ENCODE peak calls at places on chromosomes 4 and X, in seven cellular contexts. One of them, this sample, is unnamed. For H3K4me1, the result is how much of the 10 kb centered on the place peaks cover.

GRCh38 chr4:178306565-178306964 is 864.3 kb upstream of the AGA start:
- DNase-seq in OCI-LY7: no peak
- DNase-seq in CD8-positive, alpha-beta memory T cell: no peak
- DNase-seq in DND-41: no peak
- DNase-seq in breast epithelium: no peak
- DNase-seq in H9: peak
- DNase-seq in A549: no peak
- DNase-seq in this sample: no peak

GRCh38 chr4:113952452-113953029 is 26.9 kb downstream of the ARSJ start:
- DNase-seq in H9: peak
- DNase-seq in breast epithelium: no peak
- DNase-seq in CD8-positive, alpha-beta memory T cell: no peak
- DNase-seq in A549: peak
- DNase-seq in OCI-LY7: peak
- DNase-seq in DND-41: peak
- DNase-seq in this sample: no peak

GRCh38 chrX:93419642-93420041 is 253.7 kb downstream of the NAP1L3 start:
- DNase-seq in CD8-positive, alpha-beta memory T cell: no peak
- DNase-seq in A549: no peak
- DNase-seq in DND-41: no peak
- DNase-seq in H9: no peak
- DNase-seq in breast epithelium: no peak
- DNase-seq in OCI-LY7: no peak
- DNase-seq in this sample: no peak

GRCh38 chr4:22552802-22553201 is 36.9 kb upstream of the ADGRA3 start:
- DNase-seq in CD8-positive, alpha-beta memory T cell: no peak
- DNase-seq in A549: no peak
- DNase-seq in DND-41: no peak
- DNase-seq in OCI-LY7: no peak
- DNase-seq in H9: no peak
- DNase-seq in breast epithelium: no peak
- DNase-seq in this sample: no peak

GRCh38 chr4:42656986-42657792 is at the start of gene ATP8A1:
- DNase-seq in H9: peak
- DNase-seq in CD8-positive, alpha-beta memory T cell: peak
- DNase-seq in breast epithelium: peak
- DNase-seq in OCI-LY7: peak
- DNase-seq in A549: peak
- DNase-seq in DND-41: peak
- DNase-seq in this sample: peak

GRCh38 chrX:1249101-1249887 is 19.3 kb upstream of the CSF2RA start:
- DNase-seq in CD8-positive, alpha-beta memory T cell: no peak
- DNase-seq in DND-41: peak
- DNase-seq in H9: peak
- DNase-seq in A549: peak
- DNase-seq in breast epithelium: no peak
- DNase-seq in OCI-LY7: peak
- DNase-seq in this sample: peak

GRCh38 chr4:88569944-88570455 is 22.3 kb upstream of the HERC3 start:
- DNase-seq in H9: no peak
- DNase-seq in CD8-positive, alpha-beta memory T cell: no peak
- DNase-seq in breast epithelium: no peak
- DNase-seq in A549: no peak
- DNase-seq in DND-41: no peak
- DNase-seq in OCI-LY7: no peak
- DNase-seq in this sample: no peak

GRCh38 chr4:98467627-98468072 is 190.8 kb downstream of the TSPAN5 start:
- DNase-seq in OCI-LY7: peak
- DNase-seq in A549: peak
- DNase-seq in CD8-positive, alpha-beta memory T cell: peak
- DNase-seq in H9: peak
- DNase-seq in breast epithelium: peak
- DNase-seq in DND-41: peak
- DNase-seq in this sample: peak

GRCh38 chrX:118116308-118117068 is at the start of gene KLHL13:
- DNase-seq in H9: peak
- DNase-seq in DND-41: no peak
- DNase-seq in breast epithelium: no peak
- DNase-seq in OCI-LY7: no peak
- DNase-seq in CD8-positive, alpha-beta memory T cell: no peak
- DNase-seq in A549: peak
- DNase-seq in this sample: peak

GRCh38 chrX:30659421-30659820 is 6.2 kb downstream of the GK start:
- DNase-seq in H9: no peak
- DNase-seq in CD8-positive, alpha-beta memory T cell: no peak
- DNase-seq in DND-41: no peak
- DNase-seq in A549: peak
- DNase-seq in OCI-LY7: no peak
- DNase-seq in breast epithelium: no peak
- DNase-seq in this sample: no peak

GRCh38 chr4:61572160-61572559 is 372.0 kb downstream of the ADGRL3 start:
- DNase-seq in DND-41: no peak
- DNase-seq in H9: no peak
- DNase-seq in breast epithelium: no peak
- DNase-seq in OCI-LY7: no peak
- DNase-seq in CD8-positive, alpha-beta memory T cell: no peak
- DNase-seq in A549: no peak
- DNase-seq in this sample: no peak

GRCh38 chr4:2267320-2267811 is 5.5 kb upstream of the MXD4 start:
- DNase-seq in OCI-LY7: no peak
- DNase-seq in CD8-positive, alpha-beta memory T cell: no peak
- DNase-seq in H9: no peak
- DNase-seq in breast epithelium: no peak
- DNase-seq in A549: no peak
- DNase-seq in DND-41: no peak
- DNase-seq in this sample: peak

GRCh38 chrX:68109162-68109561 is 324.1 kb downstream of the OPHN1 start:
- DNase-seq in DND-41: no peak
- DNase-seq in H9: no peak
- DNase-seq in breast epithelium: no peak
- DNase-seq in CD8-positive, alpha-beta memory T cell: no peak
- DNase-seq in OCI-LY7: no peak
- DNase-seq in A549: no peak
- DNase-seq in this sample: no peak

GRCh38 chrX:102546818-102547493 is 30.4 kb upstream of the TMSB15A start:
- DNase-seq in breast epithelium: no peak
- DNase-seq in CD8-positive, alpha-beta memory T cell: no peak
- DNase-seq in H9: no peak
- DNase-seq in A549: no peak
- DNase-seq in DND-41: no peak
- DNase-seq in OCI-LY7: no peak
- DNase-seq in this sample: no peak

DNA sequence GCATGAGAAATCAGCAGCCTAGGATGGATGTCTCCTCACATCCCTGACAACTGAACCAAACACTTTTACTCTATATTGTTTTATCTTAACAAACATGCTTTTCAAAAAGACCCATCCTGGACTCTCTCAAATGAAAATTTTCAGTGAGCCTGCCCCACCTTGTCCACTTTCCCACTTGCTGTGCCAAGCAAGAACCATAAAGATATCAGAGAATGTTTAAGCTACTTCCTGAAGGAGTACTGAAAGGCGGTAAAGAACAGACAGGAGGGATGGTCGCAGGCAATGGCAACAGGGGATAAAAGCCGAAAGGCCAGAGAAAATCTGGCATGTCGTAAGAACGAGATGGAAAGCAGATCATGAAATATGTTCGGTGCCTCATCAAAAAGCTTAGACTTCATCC is 10.5 kb downstream of the APBB2 start:
- DNase-seq in OCI-LY7: no peak
- DNase-seq in breast epithelium: no peak
- DNase-seq in H9: no peak
- DNase-seq in DND-41: no peak
- DNase-seq in CD8-positive, alpha-beta memory T cell: no peak
- DNase-seq in A549: no peak
- DNase-seq in this sample: no peak
- H3K4me1 ChIP-seq in OCI-LY7: under half
- H3K4me1 ChIP-seq in breast epithelium: under half
- H3K4me1 ChIP-seq in H9: under half
- H3K4me1 ChIP-seq in DND-41: under half
- H3K4me1 ChIP-seq in CD8-positive, alpha-beta memory T cell: under half
- H3K4me1 ChIP-seq in A549: under half
- H3K4me1 ChIP-seq in this sample: under half

GRCh38 chr4:52660643-52661042 is 1.5 kb upstream of the USP46 start:
- DNase-seq in OCI-LY7: no peak
- DNase-seq in breast epithelium: no peak
- DNase-seq in DND-41: no peak
- DNase-seq in H9: no peak
- DNase-seq in CD8-positive, alpha-beta memory T cell: no peak
- DNase-seq in A549: no peak
- DNase-seq in this sample: no peak

GRCh38 chr4:52664479-52664878 is 5.4 kb upstream of the USP46 start:
- DNase-seq in A549: no peak
- DNase-seq in OCI-LY7: no peak
- DNase-seq in H9: no peak
- DNase-seq in breast epithelium: no peak
- DNase-seq in DND-41: no peak
- DNase-seq in CD8-positive, alpha-beta memory T cell: no peak
- DNase-seq in this sample: no peak

GRCh38 chr4:52659722-52660261 is 691 bp upstream of the USP46 start:
- DNase-seq in H9: no peak
- DNase-seq in CD8-positive, alpha-beta memory T cell: no peak
- DNase-seq in breast epithelium: peak
- DNase-seq in OCI-LY7: peak
- DNase-seq in DND-41: peak
- DNase-seq in A549: peak
- DNase-seq in this sample: peak

GRCh38 chr4:52659016-52659721 is at the start of gene USP46:
- DNase-seq in OCI-LY7: peak
- DNase-seq in H9: peak
- DNase-seq in CD8-positive, alpha-beta memory T cell: peak
- DNase-seq in A549: peak
- DNase-seq in DND-41: peak
- DNase-seq in breast epithelium: peak
- DNase-seq in this sample: peak

GRCh38 chr4:52661966-52662705 is 3.0 kb upstream of the USP46 start:
- DNase-seq in A549: no peak
- DNase-seq in H9: no peak
- DNase-seq in CD8-positive, alpha-beta memory T cell: no peak
- DNase-seq in breast epithelium: no peak
- DNase-seq in OCI-LY7: no peak
- DNase-seq in DND-41: no peak
- DNase-seq in this sample: no peak
- H3K27ac ChIP-seq in A549: no peak
- H3K27ac ChIP-seq in H9: no peak
- H3K27ac ChIP-seq in CD8-positive, alpha-beta memory T cell: no peak
- H3K27ac ChIP-seq in breast epithelium: no peak
- H3K27ac ChIP-seq in OCI-LY7: no peak
- H3K27ac ChIP-seq in DND-41: no peak
- H3K27ac ChIP-seq in this sample: no peak

GRCh38 chr4:24570172-24570571 is 14.2 kb downstream of the DHX15 start:
- DNase-seq in H9: no peak
- DNase-seq in A549: no peak
- DNase-seq in breast epithelium: no peak
- DNase-seq in OCI-LY7: no peak
- DNase-seq in CD8-positive, alpha-beta memory T cell: no peak
- DNase-seq in DND-41: no peak
- DNase-seq in this sample: no peak

GRCh38 chr4:24576276-24576675 is 8.1 kb downstream of the DHX15 start:
- DNase-seq in A549: no peak
- DNase-seq in CD8-positive, alpha-beta memory T cell: no peak
- DNase-seq in OCI-LY7: no peak
- DNase-seq in DND-41: no peak
- DNase-seq in H9: no peak
- DNase-seq in breast epithelium: no peak
- DNase-seq in this sample: no peak

GRCh38 chr4:24574256-24574655 is 10.1 kb downstream of the DHX15 start:
- DNase-seq in H9: no peak
- DNase-seq in A549: no peak
- DNase-seq in OCI-LY7: no peak
- DNase-seq in DND-41: no peak
- DNase-seq in CD8-positive, alpha-beta memory T cell: no peak
- DNase-seq in breast epithelium: no peak
- DNase-seq in this sample: no peak

GRCh38 chr4:24570574-24571236 is 13.6 kb downstream of the DHX15 start:
- DNase-seq in A549: no peak
- DNase-seq in OCI-LY7: no peak
- DNase-seq in CD8-positive, alpha-beta memory T cell: no peak
- DNase-seq in H9: no peak
- DNase-seq in breast epithelium: no peak
- DNase-seq in DND-41: no peak
- DNase-seq in this sample: no peak

GRCh38 chr4:24573582-24573981 is 10.8 kb downstream of the DHX15 start:
- DNase-seq in breast epithelium: no peak
- DNase-seq in CD8-positive, alpha-beta memory T cell: no peak
- DNase-seq in DND-41: no peak
- DNase-seq in H9: no peak
- DNase-seq in A549: no peak
- DNase-seq in OCI-LY7: no peak
- DNase-seq in this sample: no peak
- H3K4me1 ChIP-seq in breast epithelium: under half
- H3K4me1 ChIP-seq in CD8-positive, alpha-beta memory T cell: under half
- H3K4me1 ChIP-seq in DND-41: under half
- H3K4me1 ChIP-seq in H9: under half
- H3K4me1 ChIP-seq in A549: under half
- H3K4me1 ChIP-seq in OCI-LY7: under half
- H3K4me1 ChIP-seq in this sample: half or more

DNA sequence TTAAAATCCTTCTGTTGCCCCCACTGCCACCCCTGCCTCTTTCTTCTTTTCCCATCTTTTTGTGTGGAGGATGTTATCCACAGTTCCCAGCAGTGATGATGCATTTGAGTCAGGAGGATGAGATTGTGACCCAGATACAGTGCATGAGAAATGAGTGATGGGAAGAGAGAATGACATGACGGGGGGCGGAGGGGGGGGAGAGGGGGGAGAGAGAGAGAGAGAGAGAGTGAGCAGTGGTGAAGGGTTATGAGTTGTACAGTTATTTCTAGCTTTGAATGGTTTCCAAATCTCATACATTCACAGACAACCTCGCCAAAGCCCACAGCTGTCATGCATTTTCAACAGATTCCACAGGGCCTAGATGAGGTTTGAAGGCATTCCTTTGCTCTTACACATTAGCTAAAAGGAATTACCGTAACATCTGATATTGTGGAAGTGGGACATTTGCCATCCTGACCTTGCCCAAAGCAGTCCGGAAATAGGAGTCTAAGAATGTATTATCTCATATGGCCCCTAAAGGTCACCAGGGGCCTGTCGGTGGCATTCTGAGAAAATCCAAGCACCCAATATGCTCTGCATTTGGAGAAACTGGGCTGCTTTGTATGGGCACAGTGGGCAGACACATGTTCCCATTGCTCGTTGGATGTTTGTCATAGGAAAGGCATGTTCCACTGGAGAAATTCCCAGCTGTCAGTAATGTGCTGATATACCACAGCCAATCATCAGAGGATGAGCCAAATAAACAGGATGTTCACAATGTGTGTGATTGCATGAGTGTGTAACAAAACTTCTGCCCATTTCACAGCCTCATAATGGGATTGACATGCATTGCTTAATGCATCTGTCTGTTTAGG is 435.8 kb downstream of the SPRY1 start:
- DNase-seq in DND-41: no peak
- DNase-seq in OCI-LY7: no peak
- DNase-seq in breast epithelium: no peak
- DNase-seq in H9: no peak
- DNase-seq in A549: no peak
- DNase-seq in CD8-positive, alpha-beta memory T cell: no peak
- DNase-seq in this sample: peak
- H3K27ac ChIP-seq in DND-41: no peak
- H3K27ac ChIP-seq in OCI-LY7: no peak
- H3K27ac ChIP-seq in breast epithelium: peak
- H3K27ac ChIP-seq in H9: no peak
- H3K27ac ChIP-seq in A549: no peak
- H3K27ac ChIP-seq in CD8-positive, alpha-beta memory T cell: no peak
- H3K27ac ChIP-seq in this sample: peak